ENCODE peak calls at places on chromosome 10, in eight cellular contexts. I is upper lobe of left lung, Z is transverse colon, C is A549, B is stomach, M is sigmoid colon, T is tibial nerve, F is suprapubic skin. K is an unnamed sample.
A peak's percentile ranks its signal among the peaks of the same experiment; 100 is the strongest.

GRCh38 chr10:92204238-92204637 is 86.6 kb downstream of the CPEB3 start:
- DNase-seq in I (no peak), Z (no peak), C (no peak), B (no peak), M (no peak), T (no peak), F (no peak), K (no peak)

GRCh38 chr10:117497736-117498135 is 44.8 kb upstream of the EMX2 start:
- DNase-seq in I (no peak), Z (no peak), C (no peak), B (no peak), M (peak; percentile 55), T (no peak), F (peak; percentile 44), K (no peak)

GRCh38 chr10:110512461-110513187 is 14.9 kb downstream of the DUSP5 start:
- DNase-seq in I (no peak), Z (no peak), C (peak; percentile 77), B (no peak), M (peak; percentile 62), T (no peak), F (peak; percentile 48), K (no peak)

GRCh38 chr10:88893611-88894010 is 13.6 kb downstream of the STAMBPL1 start:
- DNase-seq in I (no peak), Z (no peak), C (no peak), B (no peak), M (peak; percentile 72), T (no peak), F (no peak), K (no peak)

GRCh38 chr10:49382226-49382625 is 13.7 kb downstream of the DRGX start:
- DNase-seq in I (no peak), Z (no peak), C (no peak), B (no peak), M (no peak), T (no peak), F (no peak), K (no peak)

GRCh38 chr10:69684020-69684980 is 54.3 kb downstream of the FAM241B start:
- DNase-seq in I (no peak), Z (peak; percentile 90), C (no peak), B (peak; percentile 30), M (peak; percentile 70), T (no peak), F (peak; percentile 4), K (peak; percentile 50)

GRCh38 chr10:4069491-4069890 is 284.5 kb upstream of the KLF6 start:
- DNase-seq in I (no peak), Z (no peak), C (no peak), B (no peak), M (no peak), T (no peak), F (no peak), K (no peak)

GRCh38 chr10:46516660-46517416 is 39.6 kb downstream of the GPRIN2 start:
- DNase-seq in I (no peak), Z (peak; percentile 8), C (peak; percentile 85), B (peak; percentile 25), M (no peak), T (no peak), F (peak; percentile 78), K (peak; percentile 26)

GRCh38 chr10:63700935-63701263 is 179.7 kb downstream of the REEP3 start:
- DNase-seq in I (no peak), Z (no peak), C (no peak), B (no peak), M (no peak), T (no peak), F (no peak), K (no peak)

GRCh38 chr10:63698815-63699205 is 177.6 kb downstream of the REEP3 start:
- DNase-seq in I (no peak), Z (no peak), C (no peak), B (no peak), M (no peak), T (no peak), F (no peak), K (no peak)

GRCh38 chr10:63702107-63702506 is 180.9 kb downstream of the REEP3 start:
- DNase-seq in I (no peak), Z (no peak), C (no peak), B (no peak), M (no peak), T (no peak), F (no peak), K (no peak)

GRCh38 chr10:63699785-63700184 is 178.6 kb downstream of the REEP3 start:
- DNase-seq in I (no peak), Z (no peak), C (no peak), B (no peak), M (no peak), T (no peak), F (no peak), K (peak; percentile 65)

GRCh38 chr10:63700209-63700934 is 179.2 kb downstream of the REEP3 start:
- DNase-seq in I (no peak), Z (no peak), C (peak; percentile 73), B (no peak), M (no peak), T (no peak), F (no peak), K (no peak)
- H3K4me1 ChIP-seq in I (peaks cover 34% of the 10 kb centered on the region), Z (peaks cover 18% of the 10 kb centered on the region), C (peaks cover 45% of the 10 kb centered on the region), B (peaks cover 65% of the 10 kb centered on the region), M (no peaks in the 10 kb centered on the region), T (no peaks in the 10 kb centered on the region), F (peaks cover 29% of the 10 kb centered on the region), K (peaks cover 3% of the 10 kb centered on the region)

DNA sequence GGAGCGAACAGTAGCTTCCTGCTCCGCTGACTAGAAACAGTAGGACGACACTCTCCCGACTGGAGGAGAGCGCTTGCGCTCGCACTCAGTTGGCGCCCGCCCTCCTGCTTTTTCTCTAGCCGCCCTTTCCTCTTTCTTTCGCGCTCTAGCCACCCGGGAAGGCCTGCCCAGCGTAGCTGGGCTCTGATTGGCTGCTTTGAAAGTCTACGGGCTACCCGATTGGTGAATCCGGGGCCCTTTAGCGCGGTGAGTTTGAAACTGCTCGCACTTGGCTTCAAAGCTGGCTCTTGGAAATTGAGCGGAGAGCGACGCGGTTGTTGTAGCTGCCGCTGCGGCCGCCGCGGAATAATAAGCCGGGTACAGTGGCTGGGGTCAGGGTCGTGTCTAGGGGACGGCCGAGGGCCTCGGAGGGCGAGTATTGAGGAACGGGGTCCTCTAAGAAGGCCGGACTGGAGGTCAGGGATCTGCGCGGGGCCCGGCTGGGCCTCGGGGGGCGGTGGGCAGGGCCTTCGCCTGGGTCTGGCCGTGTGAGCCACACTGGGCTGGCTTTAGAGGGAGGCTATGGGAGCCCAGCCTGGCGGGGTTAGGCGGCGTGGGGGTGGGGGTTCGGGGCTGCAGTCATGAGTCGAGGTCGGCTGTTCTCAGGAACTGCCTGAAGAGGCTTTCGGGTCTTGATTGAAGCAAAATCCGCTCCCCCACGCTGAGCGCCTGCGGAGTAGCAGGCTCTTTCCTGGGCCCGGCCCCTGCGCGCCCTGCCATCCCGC is at the start of gene CDK1:
- DNase-seq in I (peak; percentile 90), Z (peak; percentile 96), C (peak; percentile 99), B (peak; percentile 95), M (peak; percentile 97), T (peak; percentile 85), F (peak; percentile 95), K (peak; percentile 96)
- TF ChIP-seq POLR2A in I (no peak), Z (no peak), C (peak; percentile 48), B (no peak), M (no peak), T (no peak), F (no peak), K (no peak)

GRCh38 chr10:28410420-28411135 is 107.7 kb upstream of the MPP7 start:
- DNase-seq in I (no peak), Z (no peak), C (peak; percentile 65), B (no peak), M (no peak), T (no peak), F (no peak), K (no peak)

GRCh38 chr10:28408237-28408777 is 105.4 kb upstream of the MPP7 start:
- DNase-seq in I (no peak), Z (no peak), C (no peak), B (no peak), M (no peak), T (no peak), F (no peak), K (no peak)

GRCh38 chr10:28411136-28411460 is 108.2 kb upstream of the MPP7 start:
- DNase-seq in I (no peak), Z (no peak), C (peak; percentile 15), B (no peak), M (no peak), T (no peak), F (no peak), K (no peak)

DNA sequence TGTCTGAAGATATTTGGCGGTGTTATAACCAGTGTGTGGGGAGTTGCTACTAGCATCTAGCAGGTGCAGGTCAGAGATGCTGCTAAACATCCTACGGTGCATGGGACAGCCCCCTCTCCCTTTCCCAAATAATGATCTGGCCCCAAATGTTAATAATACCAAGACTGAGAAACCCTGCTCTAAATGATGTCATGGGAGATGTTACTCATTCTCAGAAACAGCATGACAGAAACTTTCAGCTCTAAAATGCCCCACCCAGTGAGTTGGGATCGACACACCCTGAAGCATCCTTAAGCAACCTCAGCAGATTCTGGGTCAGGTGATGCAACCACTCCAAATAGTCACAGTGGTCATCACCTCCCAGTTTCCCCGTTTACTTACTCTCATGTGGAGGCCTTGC is 108.8 kb upstream of the MPP7 start:
- DNase-seq in I (no peak), Z (no peak), C (peak; percentile 40), B (no peak), M (no peak), T (no peak), F (no peak), K (no peak)
- TF ChIP-seq EP300 in I (no peak), Z (no peak), C (no peak), B (no peak), M (no peak), T (no peak), F (no peak), K (no peak)

GRCh38 chr10:14565199-14565598 is 209.5 kb downstream of the FAM107B start:
- DNase-seq in I (no peak), Z (no peak), C (no peak), B (no peak), M (no peak), T (no peak), F (no peak), K (no peak)

GRCh38 chr10:14564268-14564744 is 210.4 kb downstream of the FAM107B start:
- DNase-seq in I (no peak), Z (no peak), C (no peak), B (no peak), M (no peak), T (no peak), F (no peak), K (no peak)

GRCh38 chr10:14562615-14563214 is 212.0 kb downstream of the FAM107B start:
- DNase-seq in I (no peak), Z (no peak), C (no peak), B (no peak), M (no peak), T (no peak), F (no peak), K (no peak)

GRCh38 chr10:14562197-14562596 is 212.5 kb downstream of the FAM107B start:
- DNase-seq in I (no peak), Z (no peak), C (no peak), B (no peak), M (no peak), T (no peak), F (no peak), K (no peak)

GRCh38 chr10:14563359-14563758 is 211.3 kb downstream of the FAM107B start:
- DNase-seq in I (no peak), Z (no peak), C (no peak), B (no peak), M (no peak), T (no peak), F (no peak), K (no peak)
- H3K4me1 ChIP-seq in I (peaks cover 27% of the 10 kb centered on the region), Z (peaks cover 5% of the 10 kb centered on the region), C (peaks cover 77% of the 10 kb centered on the region), B (peaks cover 97% of the 10 kb centered on the region), M (no peaks in the 10 kb centered on the region), T (no peaks in the 10 kb centered on the region), F (peaks cover 29% of the 10 kb centered on the region), K (no peaks in the 10 kb centered on the region)

GRCh38 chr10:103729851-103730250 is 125.5 kb downstream of the SH3PXD2A start:
- DNase-seq in I (no peak), Z (no peak), C (no peak), B (no peak), M (no peak), T (no peak), F (no peak), K (no peak)
- TF ChIP-seq POLR2A in I (no peak), Z (no peak), C (no peak), B (no peak), M (no peak), T (no peak), F (no peak), K (no peak)

K was measured in ovary.